ENCODE peak calls at places on chromosomes 3 and 15, in five cellular contexts. R, U, F, C and Q are unnamed samples.

GRCh38 chr3:138457863-138458735 is 23.7 kb downstream of the ESYT3 start:
- DNase-seq in U (no peak), R (no peak), C (no peak), F (peak; percentile 30), Q (no peak)

GRCh38 chr3:127689266-127689860 is 16.6 kb downstream of the ABTB1 start:
- DNase-seq in C (no peak), F (peak; percentile 50), R (no peak), U (no peak), Q (no peak)

GRCh38 chr15:59260090-59260489 is 53.4 kb downstream of the LDHAL6B start:
- DNase-seq in R (no peak), U (no peak), C (no peak), F (no peak), Q (no peak)

GRCh38 chr3:159263750-159264561 is 462.1 kb downstream of the MFSD1 start:
- DNase-seq in U (no peak), R (no peak), C (peak; percentile 18), F (peak; percentile 65), Q (peak; percentile 30)

GRCh38 chr15:67405208-67406191 is 115.4 kb upstream of the C15orf61 start:
- DNase-seq in F (no peak), C (peak; percentile 18), R (no peak), U (no peak), Q (no peak)

GRCh38 chr3:72629191-72629611 is 219.0 kb downstream of the SHQ1 start:
- DNase-seq in U (no peak), F (no peak), C (no peak), R (no peak), Q (no peak)

GRCh38 chr3:99128740-99129505 is 227.4 kb upstream of the DCBLD2 start:
- DNase-seq in C (peak; percentile 88), U (no peak), F (peak; percentile 62), R (no peak), Q (peak; percentile 63)

GRCh38 chr3:187230011-187230410 is 32.7 kb downstream of the RTP1 start:
- DNase-seq in C (no peak), F (no peak), R (no peak), U (no peak), Q (no peak)

GRCh38 chr15:68637755-68638405 is 59.1 kb downstream of the CORO2B start:
- DNase-seq in C (no peak), F (no peak), R (no peak), U (no peak), Q (peak; percentile 98)

GRCh38 chr15:48334260-48334659 is 3.0 kb downstream of the DUT start:
- DNase-seq in C (no peak), R (no peak), F (no peak), U (no peak), Q (no peak)
- H3K4me3 ChIP-seq in C (no peak overlapping the region), R (no peak overlapping the region), F (no peak overlapping the region), U (no peak overlapping the region), Q (no peak overlapping the region)

GRCh38 chr3:20107722-20108121 is 67.5 kb downstream of the KAT2B start:
- DNase-seq in C (no peak), U (no peak), F (no peak), R (no peak), Q (no peak)

GRCh38 chr3:20105513-20106280 is 65.5 kb downstream of the KAT2B start:
- DNase-seq in C (no peak), F (no peak), R (no peak), U (no peak), Q (no peak)

GRCh38 chr3:20101041-20101440 is 60.8 kb downstream of the KAT2B start:
- DNase-seq in U (no peak), F (no peak), C (no peak), R (no peak), Q (no peak)

GRCh38 chr3:20103731-20104130 is 63.5 kb downstream of the KAT2B start:
- DNase-seq in C (no peak), F (no peak), U (no peak), R (no peak), Q (no peak)

DNA sequence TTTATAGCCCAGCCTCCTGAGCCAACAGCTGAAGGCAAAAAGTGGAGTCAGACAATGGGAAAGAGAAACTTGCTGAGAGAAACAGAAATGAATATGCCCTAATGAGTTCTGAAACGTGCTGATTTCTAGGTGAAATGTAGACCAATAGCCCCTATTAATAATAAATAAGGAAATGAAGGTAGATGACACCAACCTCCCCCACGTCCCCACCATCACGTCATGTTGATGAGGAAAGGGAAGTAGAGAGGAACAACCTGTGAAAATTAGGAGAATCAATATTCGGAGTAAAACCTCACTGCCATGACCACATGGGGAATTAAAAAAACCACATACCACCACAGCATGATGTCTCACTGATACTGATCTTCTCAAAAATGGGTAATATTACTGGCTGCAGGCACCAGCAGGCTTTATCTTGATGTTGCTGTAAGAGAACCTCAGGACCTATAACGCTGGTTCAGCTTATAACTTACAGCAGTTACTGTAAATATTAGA is 64.0 kb downstream of the KAT2B start:
- DNase-seq in F (no peak), U (no peak), R (peak; percentile 22), C (no peak), Q (no peak)
- H3K36me3 ChIP-seq in F (no peaks in the 10 kb centered on the region), U (no peaks in the 10 kb centered on the region), R (no peaks in the 10 kb centered on the region), C (no peaks in the 10 kb centered on the region), Q (no peaks in the 10 kb centered on the region)

DNA sequence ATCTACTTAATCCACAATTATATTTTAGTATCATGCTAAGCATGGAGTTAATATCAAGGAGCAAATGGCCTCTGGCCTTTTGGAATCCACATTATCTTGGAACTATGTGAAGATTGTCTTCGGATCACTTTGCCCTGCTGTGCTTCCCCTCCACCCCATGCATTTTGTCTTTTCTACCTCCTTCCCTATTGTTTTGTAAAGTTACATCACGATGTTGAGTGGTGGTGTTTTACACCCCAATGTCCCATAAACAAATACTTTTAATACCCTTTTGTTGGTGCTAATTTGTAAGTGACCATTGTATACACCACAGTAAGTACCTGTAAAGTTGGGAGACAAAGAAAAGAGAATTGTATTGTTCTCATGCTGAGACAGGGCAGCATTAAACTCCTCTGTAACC is 258.4 kb upstream of the ZNF717 start:
- DNase-seq in R (no peak), F (no peak), C (no peak), U (no peak), Q (no peak)
- H3K4me3 ChIP-seq in R (no peak overlapping the region), F (no peak overlapping the region), C (no peak overlapping the region), U (no peak overlapping the region), Q (no peak overlapping the region)

DNA sequence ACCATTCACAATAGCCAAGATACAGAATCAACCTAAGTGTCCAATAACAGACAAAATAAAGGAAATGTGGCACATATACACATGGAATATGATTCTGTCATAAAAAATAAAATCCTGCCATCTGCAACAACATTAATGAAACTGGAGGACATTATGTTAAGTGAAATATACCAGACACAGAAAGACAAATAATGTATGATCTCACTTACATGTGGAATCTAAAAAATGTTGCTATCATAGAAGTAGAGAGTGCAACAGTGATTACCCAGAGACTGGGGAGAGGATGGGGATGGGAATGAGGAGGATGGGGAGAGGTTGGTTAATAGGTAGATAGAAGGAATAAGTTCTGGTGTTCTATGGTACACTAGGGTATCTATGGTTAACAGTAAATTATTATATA is 28.7 kb downstream of the MRPL3 start:
- DNase-seq in C (no peak), R (no peak), F (no peak), U (no peak), Q (no peak)
- H3K36me3 ChIP-seq in C (peaks cover 29% of the 10 kb centered on the region), R (peaks cover 4% of the 10 kb centered on the region), F (peaks cover 16% of the 10 kb centered on the region), U (peaks cover 10% of the 10 kb centered on the region), Q (peaks cover 53% of the 10 kb centered on the region)

DNA sequence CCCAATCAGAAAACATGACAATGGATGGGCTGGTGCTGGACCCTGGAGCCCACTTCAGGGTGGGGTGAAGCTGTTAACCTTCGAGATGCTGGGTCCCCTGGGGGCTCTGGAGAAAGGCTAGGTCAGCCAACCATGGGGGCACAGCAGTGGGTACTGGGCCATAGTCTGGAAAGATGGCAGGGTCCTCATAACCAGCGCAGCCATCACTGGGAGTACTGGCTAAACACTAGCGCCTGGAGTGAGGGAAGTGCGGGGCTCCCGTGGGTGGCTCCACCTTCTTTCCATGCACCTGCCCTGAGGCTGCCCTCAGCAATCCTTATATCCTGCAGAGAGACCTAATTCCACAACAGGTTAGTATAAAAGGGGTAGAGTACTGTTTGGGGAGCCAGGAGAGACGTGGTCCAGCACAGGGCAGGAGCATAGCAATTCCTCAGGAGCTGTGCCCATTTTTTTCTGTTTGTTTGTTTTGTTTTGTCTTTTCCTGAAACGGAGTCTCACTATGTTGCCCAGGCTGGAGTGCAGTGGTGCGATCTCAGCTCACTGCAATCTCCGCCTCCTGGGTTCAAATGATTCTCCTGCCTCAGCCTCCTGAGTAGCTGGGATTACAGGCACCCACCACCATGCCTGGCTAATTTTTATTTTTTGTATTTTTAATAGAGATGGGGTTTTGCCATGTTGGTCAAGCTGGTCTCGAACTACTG is 122.6 kb upstream of the MEF2A start:
- DNase-seq in F (peak; percentile 27), C (no peak), R (no peak), U (no peak), Q (no peak)
- H3K4me3 ChIP-seq in F (no peak overlapping the region), C (no peak overlapping the region), R (no peak overlapping the region), U (no peak overlapping the region), Q (no peak overlapping the region)

GRCh38 chr3:8525893-8526292 is 24.3 kb downstream of the LMCD1 start:
- DNase-seq in U (no peak), C (no peak), F (no peak), R (no peak), Q (no peak)
- H3K36me3 ChIP-seq in U (no peaks in the 10 kb centered on the region), C (no peaks in the 10 kb centered on the region), F (no peaks in the 10 kb centered on the region), R (no peaks in the 10 kb centered on the region), Q (no peaks in the 10 kb centered on the region)

DNA sequence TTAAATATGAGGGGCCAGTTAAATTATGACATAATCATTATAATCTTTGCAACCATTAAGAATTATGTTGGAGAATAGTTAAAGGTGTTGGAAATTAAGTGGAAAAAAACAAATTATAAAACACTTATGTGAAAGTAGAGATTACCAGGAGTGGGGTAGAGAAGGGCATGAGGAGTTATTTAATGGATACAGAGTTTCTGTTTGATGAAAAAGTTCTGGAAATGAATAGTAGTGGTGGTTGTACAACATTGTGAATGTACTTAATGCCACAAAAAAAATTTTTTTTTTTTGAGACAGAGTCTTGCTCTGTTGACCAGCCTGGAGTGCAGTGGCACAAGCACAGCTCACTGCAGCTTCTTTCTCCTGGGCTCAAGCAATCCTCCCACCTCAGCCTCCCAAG is 25.1 kb upstream of the TNIK start:
- DNase-seq in F (no peak), R (no peak), U (no peak), C (no peak), Q (no peak)
- H3K4me3 ChIP-seq in F (no peak overlapping the region), R (no peak overlapping the region), U (no peak overlapping the region), C (no peak overlapping the region), Q (no peak overlapping the region)

GRCh38 chr15:48466825-48467224 is 135.6 kb downstream of the DUT start:
- DNase-seq in R (no peak), C (no peak), U (no peak), F (no peak), Q (no peak)
- H3K36me3 ChIP-seq in R (no peaks in the 10 kb centered on the region), C (peaks cover 97% of the 10 kb centered on the region), U (no peaks in the 10 kb centered on the region), F (peaks cover 44% of the 10 kb centered on the region), Q (peaks cover 97% of the 10 kb centered on the region)